ENCODE peak calls at places on chromosomes 2 and 18, in six cellular contexts. S is CD14-positive monocyte; T is stimulated activated CD4-positive, alpha-beta T cell treated with anti-CD3 and anti-CD28 coated beads, Interleukin-15, amount 100 ng/mL, for 24 hours; V is brain microvascular endothelial cell; B is HEK293T; F is choroid plexus epithelial cell. H is an unnamed sample.

GRCh38 chr2:194602750-194603149 is 1054.3 kb upstream of the SLC39A10 start:
- DNase-seq in T (no peak), S (no peak), F (no peak), B (no peak), V (no peak), H (no peak)

GRCh38 chr2:44668336-44668735 is 273.2 kb upstream of the SIX3 start:
- DNase-seq in F (peak; percentile 11), B (peak; percentile 21), S (no peak), V (no peak), T (no peak), H (no peak)

GRCh38 chr2:127614731-127615130 is 31.2 kb upstream of the GPR17 start:
- DNase-seq in B (no peak), T (no peak), V (no peak), S (no peak), F (no peak), H (no peak)

GRCh38 chr2:72271766-72272615 is 124.3 kb upstream of the CYP26B1 start:
- DNase-seq in T (no peak), S (no peak), F (peak; percentile 44), V (no peak), B (no peak), H (no peak)

GRCh38 chr18:61679836-61680235 is 213.0 kb downstream of the RNF152 start:
- DNase-seq in V (no peak), B (no peak), T (no peak), F (peak; percentile 6), S (no peak), H (no peak)

GRCh38 chr2:61732787-61733186 is 121.1 kb downstream of the FAM161A start:
- DNase-seq in T (no peak), F (no peak), V (no peak), B (no peak), S (no peak), H (no peak)

GRCh38 chr2:2502150-2502549 is 171.1 kb upstream of the MYT1L start:
- DNase-seq in B (no peak), S (no peak), V (no peak), F (no peak), T (no peak), H (no peak)

GRCh38 chr2:40384714-40385113 is 67.2 kb downstream of the SLC8A1 start:
- DNase-seq in F (peak; percentile 93), V (no peak), B (no peak), T (no peak), S (no peak), H (no peak)

GRCh38 chr2:225668606-225669266 is 269.2 kb downstream of the NYAP2 start:
- DNase-seq in T (peak; percentile 3), B (peak; percentile 37), F (peak; percentile 89), V (peak; percentile 75), S (no peak), H (no peak)

GRCh38 chr18:11658989-11659388 is 30.1 kb upstream of the GNAL start:
- DNase-seq in T (no peak), S (no peak), V (no peak), F (no peak), B (no peak), H (no peak)

GRCh38 chr18:25247725-25248124 is 104.2 kb downstream of the ZNF521 start:
- DNase-seq in S (no peak), B (no peak), T (no peak), F (no peak), V (peak; percentile 29), H (no peak)

GRCh38 chr2:179049546-179050311 is at the start of gene CCDC141:
- DNase-seq in B (peak; percentile 15), F (no peak), V (peak; percentile 7), S (no peak), T (peak; percentile 32), H (no peak)

GRCh38 chr2:112821682-112822081 is 14.9 kb downstream of the IL1B start:
- DNase-seq in T (peak; percentile 39), B (no peak), V (no peak), S (no peak), F (no peak), H (no peak)

GRCh38 chr2:19120941-19121750 is 237.3 kb downstream of the OSR1 start:
- DNase-seq in F (peak; percentile 84), S (no peak), B (no peak), V (peak; percentile 87), T (no peak), H (peak; percentile 49)

GRCh38 chr18:26405190-26405781 is 143.1 kb downstream of the KCTD1 start:
- DNase-seq in F (peak; percentile 53), B (peak; percentile 49), T (peak; percentile 9), V (peak; percentile 12), S (no peak), H (peak; percentile 40)

GRCh38 chr2:96138146-96139145 is at the start of gene ASTL:
- DNase-seq in V (peak; percentile 28), T (peak; percentile 76), F (peak; percentile 67), B (peak; percentile 59), S (no peak), H (peak; percentile 12)

GRCh38 chr2:221097568-221097915 is 474.6 kb downstream of the EPHA4 start:
- DNase-seq in B (no peak), S (no peak), V (peak; percentile 59), F (no peak), T (no peak), H (no peak)

GRCh38 chr18:62939433-62939832 is 224.1 kb downstream of the PHLPP1 start:
- DNase-seq in V (no peak), B (no peak), T (no peak), S (no peak), F (no peak), H (no peak)

GRCh38 chr2:2763998-2764355 is 432.9 kb upstream of the MYT1L start:
- DNase-seq in B (no peak), F (no peak), S (no peak), V (no peak), T (no peak), H (no peak)

GRCh38 chr2:184685999-184686841 is 87.9 kb downstream of the ZNF804A start:
- DNase-seq in T (no peak), B (no peak), V (peak; percentile 19), F (peak; percentile 17), S (no peak), H (no peak)

GRCh38 chr18:59006461-59007067 is 133.1 kb upstream of the SEC11C start:
- DNase-seq in S (no peak), V (peak; percentile 50), B (no peak), F (peak; percentile 21), T (no peak), H (no peak)

GRCh38 chr2:69734040-69734611 is 7.8 kb upstream of the ANXA4 start:
- DNase-seq in S (no peak), V (no peak), F (no peak), B (no peak), T (no peak), H (no peak)

GRCh38 chr2:222859786-222860726 is 780 bp upstream of the ACSL3 start:
- DNase-seq in T (no peak), B (peak; percentile 34), S (peak; percentile 49), V (no peak), F (peak; percentile 76), H (no peak)

GRCh38 chr2:28419003-28419704 is 26.5 kb downstream of the FOSL2 start:
- DNase-seq in T (no peak), B (no peak), S (peak; percentile 6), F (no peak), V (no peak), H (no peak)

GRCh38 chr2:180015951-180016709 is 9.0 kb upstream of the CWC22 start:
- DNase-seq in S (no peak), T (no peak), B (no peak), V (peak; percentile 28), F (peak; percentile 64), H (no peak)

GRCh38 chr2:144705328-144706245 is 185.7 kb upstream of the ZEB2 start:
- DNase-seq in B (no peak), V (no peak), S (no peak), T (no peak), F (peak; percentile 89), H (no peak)

GRCh38 chr18:58975296-58975695 is 110.6 kb downstream of the ZNF532 start:
- DNase-seq in T (no peak), V (no peak), B (no peak), F (peak; percentile 62), S (no peak), H (no peak)